ENCODE peak calls at places on chromosomes 3 and 15, in nine cellular contexts. One of them, this sample, is unnamed.

GRCh38 chr15:41985236-41986160 is 13.1 kb upstream of the EHD4 start:
- DNase-seq in activated gamma-delta T cell treated with Interleukin-2 at 50 U/mL for 16 hours: no peak
- DNase-seq in WTC11: no peak
- DNase-seq in NCI-H526 treated with DMSO at 0.1 percent for 48 hours: no peak
- DNase-seq in PC-9: no peak
- DNase-seq in activated T-cell treated with anti-CD3 and anti-CD28 coated beads, Interleukin-2, amount 50 U/mL, for 1 hour: no peak
- DNase-seq in substantia nigra: no peak
- DNase-seq in RWPE1: no peak
- DNase-seq in NCI-H1105 treated with DMSO at 0.1 percent for 48 hours: no peak
- DNase-seq in this sample: no peak

GRCh38 chr3:194023501-194024280 is 112.3 kb upstream of the HES1 start:
- DNase-seq in substantia nigra: no peak
- DNase-seq in activated gamma-delta T cell treated with Interleukin-2 at 50 U/mL for 16 hours: no peak
- DNase-seq in RWPE1: no peak
- DNase-seq in PC-9: no peak
- DNase-seq in NCI-H526 treated with DMSO at 0.1 percent for 48 hours: no peak
- DNase-seq in WTC11: no peak
- DNase-seq in activated T-cell treated with anti-CD3 and anti-CD28 coated beads, Interleukin-2, amount 50 U/mL, for 1 hour: no peak
- DNase-seq in NCI-H1105 treated with DMSO at 0.1 percent for 48 hours: peak; percentile 78
- DNase-seq in this sample: peak; percentile 53

GRCh38 chr3:36362973-36363372 is 17.3 kb upstream of the STAC start:
- DNase-seq in NCI-H1105 treated with DMSO at 0.1 percent for 48 hours: no peak
- DNase-seq in activated gamma-delta T cell treated with Interleukin-2 at 50 U/mL for 16 hours: no peak
- DNase-seq in PC-9: peak; percentile 87
- DNase-seq in NCI-H526 treated with DMSO at 0.1 percent for 48 hours: no peak
- DNase-seq in RWPE1: peak; percentile 73
- DNase-seq in WTC11: no peak
- DNase-seq in substantia nigra: no peak
- DNase-seq in activated T-cell treated with anti-CD3 and anti-CD28 coated beads, Interleukin-2, amount 50 U/mL, for 1 hour: no peak
- DNase-seq in this sample: peak; percentile 13

GRCh38 chr15:70493376-70493775 is 270.0 kb downstream of the UACA start:
- DNase-seq in NCI-H526 treated with DMSO at 0.1 percent for 48 hours: no peak
- DNase-seq in PC-9: no peak
- DNase-seq in WTC11: no peak
- DNase-seq in NCI-H1105 treated with DMSO at 0.1 percent for 48 hours: no peak
- DNase-seq in activated T-cell treated with anti-CD3 and anti-CD28 coated beads, Interleukin-2, amount 50 U/mL, for 1 hour: no peak
- DNase-seq in activated gamma-delta T cell treated with Interleukin-2 at 50 U/mL for 16 hours: no peak
- DNase-seq in substantia nigra: no peak
- DNase-seq in RWPE1: no peak
- DNase-seq in this sample: no peak

GRCh38 chr15:59222906-59223579 is 16.4 kb downstream of the LDHAL6B start:
- DNase-seq in substantia nigra: no peak
- DNase-seq in NCI-H1105 treated with DMSO at 0.1 percent for 48 hours: peak; percentile 42
- DNase-seq in activated T-cell treated with anti-CD3 and anti-CD28 coated beads, Interleukin-2, amount 50 U/mL, for 1 hour: no peak
- DNase-seq in NCI-H526 treated with DMSO at 0.1 percent for 48 hours: no peak
- DNase-seq in activated gamma-delta T cell treated with Interleukin-2 at 50 U/mL for 16 hours: no peak
- DNase-seq in WTC11: no peak
- DNase-seq in PC-9: no peak
- DNase-seq in RWPE1: no peak
- DNase-seq in this sample: no peak

GRCh38 chr3:8136553-8136952 is 365.1 kb upstream of the LMCD1 start:
- DNase-seq in RWPE1: no peak
- DNase-seq in NCI-H1105 treated with DMSO at 0.1 percent for 48 hours: no peak
- DNase-seq in NCI-H526 treated with DMSO at 0.1 percent for 48 hours: no peak
- DNase-seq in activated T-cell treated with anti-CD3 and anti-CD28 coated beads, Interleukin-2, amount 50 U/mL, for 1 hour: no peak
- DNase-seq in WTC11: no peak
- DNase-seq in PC-9: peak; percentile 35
- DNase-seq in activated gamma-delta T cell treated with Interleukin-2 at 50 U/mL for 16 hours: no peak
- DNase-seq in substantia nigra: no peak
- DNase-seq in this sample: no peak

GRCh38 chr15:93298901-93299300 is 209.9 kb upstream of the RGMA start:
- DNase-seq in WTC11: no peak
- DNase-seq in NCI-H1105 treated with DMSO at 0.1 percent for 48 hours: no peak
- DNase-seq in substantia nigra: no peak
- DNase-seq in PC-9: no peak
- DNase-seq in activated T-cell treated with anti-CD3 and anti-CD28 coated beads, Interleukin-2, amount 50 U/mL, for 1 hour: no peak
- DNase-seq in activated gamma-delta T cell treated with Interleukin-2 at 50 U/mL for 16 hours: no peak
- DNase-seq in RWPE1: peak; percentile 37
- DNase-seq in NCI-H526 treated with DMSO at 0.1 percent for 48 hours: no peak
- DNase-seq in this sample: no peak

GRCh38 chr3:136042608-136043221 is 77.2 kb downstream of the PPP2R3A start:
- DNase-seq in RWPE1: peak; percentile 47
- DNase-seq in PC-9: peak; percentile 48
- DNase-seq in activated gamma-delta T cell treated with Interleukin-2 at 50 U/mL for 16 hours: no peak
- DNase-seq in NCI-H526 treated with DMSO at 0.1 percent for 48 hours: peak; percentile 51
- DNase-seq in WTC11: no peak
- DNase-seq in activated T-cell treated with anti-CD3 and anti-CD28 coated beads, Interleukin-2, amount 50 U/mL, for 1 hour: no peak
- DNase-seq in NCI-H1105 treated with DMSO at 0.1 percent for 48 hours: peak; percentile 80
- DNase-seq in substantia nigra: no peak
- DNase-seq in this sample: peak; percentile 54

GRCh38 chr3:143600762-143601161 is 247.5 kb downstream of the SLC9A9 start:
- DNase-seq in substantia nigra: no peak
- DNase-seq in activated T-cell treated with anti-CD3 and anti-CD28 coated beads, Interleukin-2, amount 50 U/mL, for 1 hour: no peak
- DNase-seq in NCI-H526 treated with DMSO at 0.1 percent for 48 hours: no peak
- DNase-seq in PC-9: no peak
- DNase-seq in activated gamma-delta T cell treated with Interleukin-2 at 50 U/mL for 16 hours: no peak
- DNase-seq in NCI-H1105 treated with DMSO at 0.1 percent for 48 hours: no peak
- DNase-seq in RWPE1: no peak
- DNase-seq in WTC11: no peak
- DNase-seq in this sample: no peak

GRCh38 chr3:29274667-29275066 is 6.2 kb upstream of the RBMS3 start:
- DNase-seq in activated gamma-delta T cell treated with Interleukin-2 at 50 U/mL for 16 hours: no peak
- DNase-seq in WTC11: no peak
- DNase-seq in NCI-H1105 treated with DMSO at 0.1 percent for 48 hours: no peak
- DNase-seq in PC-9: no peak
- DNase-seq in activated T-cell treated with anti-CD3 and anti-CD28 coated beads, Interleukin-2, amount 50 U/mL, for 1 hour: no peak
- DNase-seq in substantia nigra: no peak
- DNase-seq in NCI-H526 treated with DMSO at 0.1 percent for 48 hours: no peak
- DNase-seq in RWPE1: no peak
- DNase-seq in this sample: no peak

GRCh38 chr15:95131071-95131683 is 899.8 kb downstream of the MCTP2 start:
- DNase-seq in activated T-cell treated with anti-CD3 and anti-CD28 coated beads, Interleukin-2, amount 50 U/mL, for 1 hour: no peak
- DNase-seq in RWPE1: no peak
- DNase-seq in NCI-H1105 treated with DMSO at 0.1 percent for 48 hours: no peak
- DNase-seq in substantia nigra: no peak
- DNase-seq in PC-9: no peak
- DNase-seq in NCI-H526 treated with DMSO at 0.1 percent for 48 hours: no peak
- DNase-seq in WTC11: no peak
- DNase-seq in activated gamma-delta T cell treated with Interleukin-2 at 50 U/mL for 16 hours: no peak
- DNase-seq in this sample: no peak

GRCh38 chr3:45553469-45553974 is 41.0 kb upstream of the LIMD1 start:
- DNase-seq in RWPE1: no peak
- DNase-seq in WTC11: no peak
- DNase-seq in NCI-H526 treated with DMSO at 0.1 percent for 48 hours: no peak
- DNase-seq in activated T-cell treated with anti-CD3 and anti-CD28 coated beads, Interleukin-2, amount 50 U/mL, for 1 hour: no peak
- DNase-seq in PC-9: peak; percentile 59
- DNase-seq in substantia nigra: peak; percentile 39
- DNase-seq in activated gamma-delta T cell treated with Interleukin-2 at 50 U/mL for 16 hours: no peak
- DNase-seq in NCI-H1105 treated with DMSO at 0.1 percent for 48 hours: no peak
- DNase-seq in this sample: no peak

GRCh38 chr3:12658593-12659058 is 5.3 kb downstream of the RAF1 start:
- DNase-seq in activated T-cell treated with anti-CD3 and anti-CD28 coated beads, Interleukin-2, amount 50 U/mL, for 1 hour: no peak
- DNase-seq in WTC11: no peak
- DNase-seq in PC-9: no peak
- DNase-seq in RWPE1: peak; percentile 10
- DNase-seq in substantia nigra: no peak
- DNase-seq in NCI-H1105 treated with DMSO at 0.1 percent for 48 hours: no peak
- DNase-seq in activated gamma-delta T cell treated with Interleukin-2 at 50 U/mL for 16 hours: no peak
- DNase-seq in NCI-H526 treated with DMSO at 0.1 percent for 48 hours: no peak
- DNase-seq in this sample: peak; percentile 16

GRCh38 chr15:67832031-67832551 is 6.8 kb downstream of the SKOR1 start:
- DNase-seq in PC-9: no peak
- DNase-seq in substantia nigra: no peak
- DNase-seq in activated T-cell treated with anti-CD3 and anti-CD28 coated beads, Interleukin-2, amount 50 U/mL, for 1 hour: no peak
- DNase-seq in WTC11: peak; percentile 46
- DNase-seq in NCI-H1105 treated with DMSO at 0.1 percent for 48 hours: peak; percentile 15
- DNase-seq in RWPE1: no peak
- DNase-seq in activated gamma-delta T cell treated with Interleukin-2 at 50 U/mL for 16 hours: no peak
- DNase-seq in NCI-H526 treated with DMSO at 0.1 percent for 48 hours: no peak
- DNase-seq in this sample: no peak

GRCh38 chr15:50633653-50634052 is 52.9 kb downstream of the TRPM7 start:
- DNase-seq in WTC11: no peak
- DNase-seq in activated gamma-delta T cell treated with Interleukin-2 at 50 U/mL for 16 hours: no peak
- DNase-seq in RWPE1: no peak
- DNase-seq in NCI-H1105 treated with DMSO at 0.1 percent for 48 hours: no peak
- DNase-seq in substantia nigra: no peak
- DNase-seq in activated T-cell treated with anti-CD3 and anti-CD28 coated beads, Interleukin-2, amount 50 U/mL, for 1 hour: no peak
- DNase-seq in PC-9: no peak
- DNase-seq in NCI-H526 treated with DMSO at 0.1 percent for 48 hours: no peak
- DNase-seq in this sample: no peak

GRCh38 chr15:29924750-29925149 is 102.5 kb upstream of the TJP1 start:
- DNase-seq in RWPE1: peak; percentile 78
- DNase-seq in NCI-H1105 treated with DMSO at 0.1 percent for 48 hours: peak; percentile 7
- DNase-seq in activated gamma-delta T cell treated with Interleukin-2 at 50 U/mL for 16 hours: no peak
- DNase-seq in PC-9: peak; percentile 81
- DNase-seq in activated T-cell treated with anti-CD3 and anti-CD28 coated beads, Interleukin-2, amount 50 U/mL, for 1 hour: no peak
- DNase-seq in substantia nigra: no peak
- DNase-seq in NCI-H526 treated with DMSO at 0.1 percent for 48 hours: peak; percentile 43
- DNase-seq in WTC11: peak; percentile 74
- DNase-seq in this sample: no peak

GRCh38 chr3:63857311-63857710 is 6.3 kb downstream of the THOC7 start:
- DNase-seq in WTC11: no peak
- DNase-seq in NCI-H1105 treated with DMSO at 0.1 percent for 48 hours: no peak
- DNase-seq in substantia nigra: no peak
- DNase-seq in activated gamma-delta T cell treated with Interleukin-2 at 50 U/mL for 16 hours: no peak
- DNase-seq in NCI-H526 treated with DMSO at 0.1 percent for 48 hours: no peak
- DNase-seq in RWPE1: no peak
- DNase-seq in PC-9: no peak
- DNase-seq in activated T-cell treated with anti-CD3 and anti-CD28 coated beads, Interleukin-2, amount 50 U/mL, for 1 hour: no peak
- DNase-seq in this sample: no peak